ENCODE peak calls at places on chromosomes 2 and 18, in eight cellular contexts. Q is DMS 273 treated with DMSO at 0.1 percent for 48 hours, C is occipital lobe, H is fibroblast of mammary gland, X is AG20443, V is HFFc6, M is AG08396, G is A549. K is an unnamed sample.

GRCh38 chr2:240532032-240532775 is 25.6 kb downstream of the ANKMY1 start:
- DNase-seq in Q (no peak), C (no peak), H (no peak), X (no peak), V (no peak), M (no peak), G (peak), K (no peak)

GRCh38 chr18:79904357-79905147 is 46.9 kb downstream of the SLC66A2 start:
- DNase-seq in Q (no peak), C (no peak), H (no peak), X (no peak), V (no peak), M (no peak), G (no peak), K (no peak)

GRCh38 chr2:121869873-121870272 is 114.4 kb downstream of the TSN start:
- DNase-seq in Q (no peak), C (no peak), H (no peak), X (no peak), V (no peak), M (no peak), G (no peak), K (no peak)

GRCh38 chr2:176676257-176676570 is 407.0 kb downstream of the MTX2 start:
- DNase-seq in Q (no peak), C (no peak), H (no peak), X (no peak), V (no peak), M (no peak), G (no peak), K (no peak)

GRCh38 chr2:19574788-19575260 is 216.4 kb upstream of the OSR1 start:
- DNase-seq in Q (no peak), C (no peak), H (peak), X (peak), V (peak), M (peak), G (no peak), K (peak)

GRCh38 chr2:152730591-152731333 is 12.3 kb downstream of the ARL6IP6 start:
- DNase-seq in Q (no peak), C (no peak), H (peak), X (peak), V (no peak), M (peak), G (no peak), K (peak)

GRCh38 chr2:127103243-127104165 is 3.5 kb downstream of the BIN1 start:
- DNase-seq in Q (no peak), C (peak), H (no peak), X (no peak), V (no peak), M (no peak), G (no peak), K (no peak)

GRCh38 chr18:79856119-79857080 is 58.7 kb downstream of the KCNG2 start:
- DNase-seq in Q (peak), C (no peak), H (peak), X (peak), V (no peak), M (peak), G (peak), K (peak)

GRCh38 chr2:236988690-236989639 is 96.7 kb upstream of the COPS8 start:
- DNase-seq in Q (no peak), C (no peak), H (peak), X (peak), V (no peak), M (no peak), G (no peak), K (peak)

GRCh38 chr2:182818541-182819308 is 47.7 kb downstream of the FRZB start:
- DNase-seq in Q (no peak), C (no peak), H (no peak), X (no peak), V (no peak), M (no peak), G (no peak), K (no peak)

GRCh38 chr2:43269074-43269572 is 42.7 kb upstream of the ZFP36L2 start:
- DNase-seq in Q (no peak), C (no peak), H (peak), X (peak), V (peak), M (peak), G (peak), K (peak)

GRCh38 chr2:73297151-73297559 is 3.8 kb upstream of the EGR4 start:
- DNase-seq in Q (peak), C (no peak), H (no peak), X (no peak), V (peak), M (no peak), G (no peak), K (peak)

GRCh38 chr2:160606336-160606735 is 112.7 kb upstream of the RBMS1 start:
- DNase-seq in Q (no peak), C (no peak), H (no peak), X (no peak), V (no peak), M (no peak), G (no peak), K (peak)

GRCh38 chr2:219429958-219430586 is 4.6 kb upstream of the SPEG start:
- DNase-seq in Q (no peak), C (no peak), H (no peak), X (no peak), V (no peak), M (no peak), G (no peak), K (no peak)

GRCh38 chr18:70499218-70499691 is 210.4 kb downstream of the SOCS6 start:
- DNase-seq in Q (peak), C (no peak), H (no peak), X (no peak), V (no peak), M (no peak), G (no peak), K (no peak)

GRCh38 chr2:74602553-74603281 is 45.4 kb downstream of the M1AP start:
- DNase-seq in Q (no peak), C (no peak), H (peak), X (peak), V (peak), M (no peak), G (no peak), K (peak)

GRCh38 chr2:232960862-232961261 is 52.2 kb downstream of the NGEF start:
- DNase-seq in Q (no peak), C (no peak), H (no peak), X (peak), V (no peak), M (no peak), G (no peak), K (no peak)

GRCh38 chr18:11387880-11388279 is 221.5 kb upstream of the SLC35G4 start:
- DNase-seq in Q (peak), C (no peak), H (peak), X (peak), V (peak), M (peak), G (peak), K (peak)

GRCh38 chr2:196887431-196887830 is 39.1 kb downstream of the PGAP1 start:
- DNase-seq in Q (no peak), C (no peak), H (no peak), X (no peak), V (no peak), M (no peak), G (no peak), K (no peak)

GRCh38 chr2:238754259-238754658 is 93.6 kb upstream of the TWIST2 start:
- DNase-seq in Q (no peak), C (no peak), H (peak), X (no peak), V (no peak), M (no peak), G (peak), K (no peak)

GRCh38 chr2:189086710-189087109 is 92.9 kb downstream of the COL5A2 start:
- DNase-seq in Q (no peak), C (no peak), H (peak), X (peak), V (peak), M (peak), G (no peak), K (peak)

GRCh38 chr2:24399434-24400206 is 39.3 kb upstream of the ITSN2 start:
- DNase-seq in Q (no peak), C (no peak), H (no peak), X (no peak), V (no peak), M (no peak), G (no peak), K (no peak)